ENCODE peak calls at places on chromosomes 5 and 9, in five cellular contexts. F is spleen, E is ovary, L is cardiac muscle cell, H is hepatocyte. D is an unnamed sample.

GRCh38 chr5:179314606-179315355 is 30.5 kb downstream of the ADAMTS2 start:
- DNase-seq in E (peak), F (peak), L (peak), H (no peak), D (no peak)

GRCh38 chr5:92687793-92688467 is 893.1 kb downstream of the NR2F1-AS1 start:
- DNase-seq in E (no peak), F (no peak), L (peak), H (peak), D (peak)

GRCh38 chr5:32001722-32002121 is 172.4 kb downstream of the GOLPH3 start:
- DNase-seq in F (no peak), L (no peak), E (no peak), H (no peak), D (no peak)

GRCh38 chr5:106241409-106241808 is 1429.3 kb downstream of the EFNA5 start:
- DNase-seq in F (no peak), E (no peak), L (no peak), H (peak), D (no peak)

GRCh38 chr5:92969781-92970237 is 611.2 kb downstream of the NR2F1-AS1 start:
- DNase-seq in F (no peak), L (no peak), E (no peak), H (no peak), D (no peak)

GRCh38 chr5:136018814-136019777 is 9.7 kb upstream of the TGFBI start:
- DNase-seq in H (peak), F (no peak), L (peak), E (no peak), D (no peak)

GRCh38 chr5:142253938-142254895 is 70.6 kb downstream of the SPRY4 start:
- DNase-seq in L (peak), H (no peak), F (no peak), E (no peak), D (no peak)

GRCh38 chr5:142888469-142889085 is 118.4 kb downstream of the ARHGAP26 start:
- DNase-seq in L (peak), F (no peak), H (peak), E (no peak), D (peak)

GRCh38 chr9:10785255-10785654 is 172.5 kb upstream of the PTPRD start:
- DNase-seq in E (no peak), L (no peak), F (no peak), H (no peak), D (no peak)

GRCh38 chr5:176768174-176768970 is 42.0 kb upstream of the UNC5A start:
- DNase-seq in F (peak), E (no peak), H (no peak), L (no peak), D (no peak)

GRCh38 chr5:75963554-75963953 is 119.6 kb upstream of the SV2C start:
- DNase-seq in F (no peak), H (no peak), E (no peak), L (no peak), D (no peak)

GRCh38 chr5:160089549-160089948 is 29.7 kb downstream of the PWWP2A start:
- DNase-seq in F (no peak), E (no peak), H (no peak), L (no peak), D (no peak)

GRCh38 chr9:129550199-129550839 is 70.6 kb downstream of the C9orf50 start:
- DNase-seq in E (peak), F (peak), H (peak), L (peak), D (no peak)

GRCh38 chr5:154899107-154899816 is 38.7 kb downstream of the GEMIN5 start:
- DNase-seq in L (no peak), H (no peak), F (no peak), E (no peak), D (no peak)

GRCh38 chr5:172918421-172919371 is 40.5 kb upstream of the RPL26L1 start:
- DNase-seq in E (no peak), L (no peak), H (no peak), F (no peak), D (no peak)

GRCh38 chr9:2593754-2594153 is 27.8 kb upstream of the VLDLR start:
- DNase-seq in L (no peak), F (no peak), E (no peak), H (no peak), D (no peak)

GRCh38 chr5:144276034-144276822 is 105.6 kb downstream of the KCTD16 start:
- DNase-seq in H (no peak), F (no peak), L (no peak), E (no peak), D (no peak)

GRCh38 chr5:142561486-142562097 is 124.3 kb downstream of the FGF1 start:
- DNase-seq in F (no peak), L (no peak), E (no peak), H (no peak), D (no peak)

GRCh38 chr9:85740821-85741111 is 988 bp downstream of the AGTPBP1 start:
- DNase-seq in E (no peak), F (no peak), H (no peak), L (no peak), D (no peak)

GRCh38 chr5:39211773-39212172 is 7.6 kb downstream of the FYB1 start:
- DNase-seq in F (no peak), E (no peak), L (no peak), H (no peak), D (no peak)

GRCh38 chr5:131303537-131303936 is 39.7 kb downstream of the CDC42SE2 start:
- DNase-seq in L (peak), H (no peak), F (no peak), E (no peak), D (no peak)

GRCh38 chr5:16051246-16051645 is 128.3 kb downstream of the MARCHF11 start:
- DNase-seq in L (no peak), H (no peak), F (no peak), E (no peak), D (no peak)

GRCh38 chr5:16826379-16827125 is 109.5 kb downstream of the MYO10 start:
- DNase-seq in F (no peak), L (no peak), H (no peak), E (no peak), D (no peak)

GRCh38 chr9:85130260-85130659 is 460.7 kb downstream of the NTRK2 start:
- DNase-seq in F (no peak), H (no peak), E (no peak), L (no peak), D (no peak)

GRCh38 chr9:33619666-33620404 is 95.8 kb downstream of the ANKRD18B start:
- DNase-seq in F (no peak), L (peak), H (peak), E (no peak), D (no peak)

GRCh38 chr5:13698882-13699281 is 245.6 kb downstream of the DNAH5 start:
- DNase-seq in F (no peak), E (no peak), L (no peak), H (no peak), D (no peak)

GRCh38 chr5:116361171-116361967 is 213.3 kb downstream of the SEMA6A start:
- DNase-seq in L (peak), H (peak), E (peak), F (peak), D (peak)

GRCh38 chr9:126391713-126392661 is 65.4 kb downstream of the MVB12B start:
- DNase-seq in E (no peak), H (no peak), L (no peak), F (no peak), D (no peak)

GRCh38 chr9:126390923-126391322 is 64.3 kb downstream of the MVB12B start:
- DNase-seq in H (no peak), L (no peak), F (no peak), E (no peak), D (no peak)

GRCh38 chr9:126393876-126394275 is 67.2 kb downstream of the MVB12B start:
- DNase-seq in F (no peak), L (no peak), H (no peak), E (no peak), D (no peak)

GRCh38 chr9:126394802-126395201 is 68.2 kb downstream of the MVB12B start:
- DNase-seq in L (no peak), F (no peak), H (no peak), E (no peak), D (no peak)

GRCh38 chr9:126392662-126393383 is 66.2 kb downstream of the MVB12B start:
- DNase-seq in H (no peak), E (no peak), L (no peak), F (no peak), D (no peak)
- TF ChIP-seq CTCF in H (no peak), E (no peak), L (no peak), F (no peak), D (no peak)

DNA sequence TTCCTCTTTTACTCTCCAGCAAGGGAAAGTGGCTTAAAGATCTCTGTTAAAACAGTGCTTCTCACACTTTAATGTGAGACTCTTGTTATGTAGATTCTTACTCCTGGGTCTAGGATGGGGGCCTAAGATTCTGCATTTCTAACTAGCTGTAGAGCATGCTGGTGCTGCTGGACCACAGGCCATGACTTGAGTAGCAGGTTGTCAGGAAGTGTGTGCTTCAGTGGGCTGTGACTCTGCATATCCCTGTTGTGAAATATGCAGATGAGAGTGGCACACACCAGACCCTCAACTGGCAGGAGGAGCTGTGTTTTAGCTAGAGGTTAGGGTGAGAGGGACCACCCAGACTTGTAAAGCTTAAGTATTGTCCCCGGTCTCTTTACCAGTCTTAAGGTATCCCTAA is 191.1 kb upstream of the DMRT1 start:
- DNase-seq in E (no peak), L (no peak), H (no peak), F (no peak), D (no peak)
- H3K27ac ChIP-seq in E (no peak), L (no peak), H (no peak), F (peak), D (no peak)

GRCh38 chr9:8718121-8718725 is 918.6 kb upstream of the DMAC1 start:
- DNase-seq in E (no peak), F (no peak), L (peak), H (peak), D (no peak)
- H3K4me3 ChIP-seq in E (no peak), F (no peak), L (no peak), H (no peak), D (no peak)

GRCh38 chr5:103307470-103307869 is 48.9 kb downstream of the MACIR start:
- DNase-seq in L (no peak), H (no peak), E (no peak), F (no peak), D (no peak)

GRCh38 chr5:103305829-103306228 is 47.3 kb downstream of the MACIR start:
- DNase-seq in H (peak), L (peak), F (no peak), E (no peak), D (no peak)

GRCh38 chr5:103308774-103309173 is 50.2 kb downstream of the MACIR start:
- DNase-seq in E (no peak), F (no peak), L (no peak), H (peak), D (no peak)
- TF ChIP-seq CTCF in E (no peak), F (no peak), L (no peak), H (no peak), D (no peak)

DNA sequence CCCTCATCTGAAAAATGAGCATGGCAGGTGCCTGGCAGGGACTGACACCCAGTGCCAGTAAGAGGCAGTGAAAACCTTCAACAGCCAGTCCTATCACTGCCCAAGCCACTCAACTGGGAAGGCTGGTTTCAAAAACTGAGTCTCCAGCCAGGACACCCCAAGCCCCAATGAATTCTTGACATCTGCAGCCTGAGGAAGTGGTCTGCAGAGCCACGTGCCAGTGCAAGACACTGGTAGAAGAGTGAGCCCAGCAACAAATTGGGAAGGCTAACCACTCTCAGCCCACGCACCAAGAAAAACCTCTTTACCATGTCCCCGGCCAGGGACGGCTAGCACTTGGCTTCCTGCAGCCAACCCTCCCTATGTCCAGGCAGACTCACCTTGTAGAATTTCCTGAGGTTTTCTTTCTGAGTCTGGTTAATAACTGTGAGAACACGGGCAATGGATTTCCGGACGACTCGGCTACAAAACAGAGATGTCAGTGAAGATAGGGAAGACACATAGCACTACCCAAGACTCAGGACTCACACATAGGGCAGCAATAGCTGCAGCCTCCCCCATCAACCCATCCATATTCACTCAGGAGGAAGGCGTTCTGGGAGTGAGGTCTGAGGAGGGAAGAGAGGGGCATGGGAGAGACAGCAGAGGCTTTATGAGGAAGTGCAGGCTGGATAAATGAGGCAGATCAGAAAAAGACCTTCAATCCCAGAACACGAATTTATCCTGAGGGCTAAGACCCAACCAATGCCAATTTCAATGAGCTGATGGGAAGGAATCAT is 1.8 kb downstream of the RPL35 start:
- DNase-seq in E (no peak), L (no peak), H (no peak), F (no peak), D (no peak)
- H3K27ac ChIP-seq in E (no peak), L (peak), H (no peak), F (no peak), D (peak)

GRCh38 chr9:36193049-36193448 is 2.3 kb downstream of the CLTA start:
- DNase-seq in F (no peak), L (no peak), H (no peak), E (no peak), D (no peak)
- H3K4me3 ChIP-seq in F (no peak), L (peak), H (no peak), E (peak), D (no peak)

DNA sequence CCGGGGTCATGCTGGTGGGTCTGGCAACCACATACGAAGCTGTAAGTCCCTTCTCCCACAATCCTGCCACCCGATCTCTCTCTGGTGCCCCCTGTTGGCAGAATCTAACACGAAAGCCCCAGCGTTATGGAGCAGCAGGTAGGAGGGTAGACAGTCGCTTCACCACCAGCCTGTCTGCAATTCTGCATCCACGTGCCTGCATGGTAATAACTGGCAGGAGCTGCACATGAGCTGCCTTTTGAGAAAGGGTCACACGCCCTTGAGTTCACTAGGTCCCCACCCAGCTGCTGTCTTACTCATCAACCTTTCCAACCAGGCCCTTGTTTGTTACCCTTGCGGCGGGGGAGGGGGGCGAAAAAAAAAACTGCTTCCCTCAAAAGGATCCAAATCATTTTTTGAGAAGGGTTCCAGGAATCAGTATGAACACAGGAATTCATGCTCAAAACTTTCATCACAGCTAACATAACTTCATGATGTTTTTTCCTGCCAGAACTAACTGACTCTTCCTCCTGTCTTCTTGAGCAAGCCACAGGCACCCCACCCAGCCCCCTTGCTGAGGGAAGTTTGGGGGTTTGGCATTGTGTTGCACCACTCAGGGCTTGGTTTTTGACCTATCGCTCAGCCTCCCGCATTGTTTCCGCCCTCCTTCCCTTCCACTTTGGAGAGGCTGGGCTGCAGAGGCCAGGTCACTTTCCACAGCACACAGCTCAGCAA is 19.6 kb upstream of the TMEM252 start:
- DNase-seq in H (peak), E (peak), L (peak), F (peak), D (peak)
- TF ChIP-seq CTCF in H (peak), E (no peak), L (peak), F (peak), D (peak)

D was measured in WERI-Rb-1.